ENCODE peak calls at places on chromosomes 13 and 19, in six cellular contexts. One of them, this sample, is unnamed.

GRCh38 chr19:40279120-40279551 is 6.0 kb downstream of the AKT2 start:
- DNase-seq in stimulated activated CD4-positive, alpha-beta T cell treated with anti-CD3 and anti-CD28 coated beads, Interleukin-1b, Interleukin-23, amount 100 ng/mL, for 1 hour: no peak
- DNase-seq in hepatic stellate cell: no peak
- DNase-seq in cortex of kidney: no peak
- DNase-seq in NCI-H1417: no peak
- DNase-seq in activated CD4-positive, alpha-beta T cell treated with anti-CD3 and anti-CD28 coated beads for 48 hours: no peak
- DNase-seq in this sample: no peak

GRCh38 chr13:26132756-26133155 is 80.9 kb upstream of the SHISA2 start:
- DNase-seq in stimulated activated CD4-positive, alpha-beta T cell treated with anti-CD3 and anti-CD28 coated beads, Interleukin-1b, Interleukin-23, amount 100 ng/mL, for 1 hour: no peak
- DNase-seq in hepatic stellate cell: no peak
- DNase-seq in cortex of kidney: no peak
- DNase-seq in NCI-H1417: no peak
- DNase-seq in activated CD4-positive, alpha-beta T cell treated with anti-CD3 and anti-CD28 coated beads for 48 hours: no peak
- DNase-seq in this sample: no peak

GRCh38 chr13:49357694-49358093 is 86.2 kb downstream of the CAB39L start:
- DNase-seq in stimulated activated CD4-positive, alpha-beta T cell treated with anti-CD3 and anti-CD28 coated beads, Interleukin-1b, Interleukin-23, amount 100 ng/mL, for 1 hour: no peak
- DNase-seq in hepatic stellate cell: peak; percentile 10
- DNase-seq in cortex of kidney: no peak
- DNase-seq in NCI-H1417: no peak
- DNase-seq in activated CD4-positive, alpha-beta T cell treated with anti-CD3 and anti-CD28 coated beads for 48 hours: no peak
- DNase-seq in this sample: no peak

GRCh38 chr13:109096101-109096500 is 466.7 kb downstream of the MYO16 start:
- DNase-seq in stimulated activated CD4-positive, alpha-beta T cell treated with anti-CD3 and anti-CD28 coated beads, Interleukin-1b, Interleukin-23, amount 100 ng/mL, for 1 hour: no peak
- DNase-seq in hepatic stellate cell: no peak
- DNase-seq in cortex of kidney: no peak
- DNase-seq in NCI-H1417: no peak
- DNase-seq in activated CD4-positive, alpha-beta T cell treated with anti-CD3 and anti-CD28 coated beads for 48 hours: no peak
- DNase-seq in this sample: no peak

GRCh38 chr13:45674908-45675307 is 27.2 kb upstream of the CBY2 start:
- DNase-seq in stimulated activated CD4-positive, alpha-beta T cell treated with anti-CD3 and anti-CD28 coated beads, Interleukin-1b, Interleukin-23, amount 100 ng/mL, for 1 hour: no peak
- DNase-seq in hepatic stellate cell: no peak
- DNase-seq in cortex of kidney: no peak
- DNase-seq in NCI-H1417: peak; percentile 50
- DNase-seq in activated CD4-positive, alpha-beta T cell treated with anti-CD3 and anti-CD28 coated beads for 48 hours: no peak
- DNase-seq in this sample: no peak

GRCh38 chr13:49315756-49316481 is 68.2 kb downstream of the CDADC1 start:
- DNase-seq in stimulated activated CD4-positive, alpha-beta T cell treated with anti-CD3 and anti-CD28 coated beads, Interleukin-1b, Interleukin-23, amount 100 ng/mL, for 1 hour: no peak
- DNase-seq in hepatic stellate cell: no peak
- DNase-seq in cortex of kidney: no peak
- DNase-seq in NCI-H1417: no peak
- DNase-seq in activated CD4-positive, alpha-beta T cell treated with anti-CD3 and anti-CD28 coated beads for 48 hours: no peak
- DNase-seq in this sample: no peak

GRCh38 chr19:15936173-15936572 is 1.8 kb upstream of the CYP4F11 start:
- DNase-seq in stimulated activated CD4-positive, alpha-beta T cell treated with anti-CD3 and anti-CD28 coated beads, Interleukin-1b, Interleukin-23, amount 100 ng/mL, for 1 hour: no peak
- DNase-seq in hepatic stellate cell: no peak
- DNase-seq in cortex of kidney: no peak
- DNase-seq in NCI-H1417: no peak
- DNase-seq in activated CD4-positive, alpha-beta T cell treated with anti-CD3 and anti-CD28 coated beads for 48 hours: no peak
- DNase-seq in this sample: no peak

GRCh38 chr13:59542303-59542702 is 621.4 kb downstream of the DIAPH3 start:
- DNase-seq in stimulated activated CD4-positive, alpha-beta T cell treated with anti-CD3 and anti-CD28 coated beads, Interleukin-1b, Interleukin-23, amount 100 ng/mL, for 1 hour: no peak
- DNase-seq in hepatic stellate cell: no peak
- DNase-seq in cortex of kidney: no peak
- DNase-seq in NCI-H1417: no peak
- DNase-seq in activated CD4-positive, alpha-beta T cell treated with anti-CD3 and anti-CD28 coated beads for 48 hours: no peak
- DNase-seq in this sample: no peak

GRCh38 chr19:17236831-17237543 is 8.7 kb downstream of the NR2F6 start:
- DNase-seq in stimulated activated CD4-positive, alpha-beta T cell treated with anti-CD3 and anti-CD28 coated beads, Interleukin-1b, Interleukin-23, amount 100 ng/mL, for 1 hour: no peak
- DNase-seq in hepatic stellate cell: no peak
- DNase-seq in cortex of kidney: no peak
- DNase-seq in NCI-H1417: no peak
- DNase-seq in activated CD4-positive, alpha-beta T cell treated with anti-CD3 and anti-CD28 coated beads for 48 hours: no peak
- DNase-seq in this sample: no peak

GRCh38 chr13:94550030-94550738 is 45.8 kb downstream of the TGDS start:
- DNase-seq in stimulated activated CD4-positive, alpha-beta T cell treated with anti-CD3 and anti-CD28 coated beads, Interleukin-1b, Interleukin-23, amount 100 ng/mL, for 1 hour: no peak
- DNase-seq in hepatic stellate cell: no peak
- DNase-seq in cortex of kidney: no peak
- DNase-seq in NCI-H1417: peak; percentile 54
- DNase-seq in activated CD4-positive, alpha-beta T cell treated with anti-CD3 and anti-CD28 coated beads for 48 hours: no peak
- DNase-seq in this sample: no peak

GRCh38 chr19:18306903-18307681 is 15.8 kb downstream of the LSM4 start:
- DNase-seq in stimulated activated CD4-positive, alpha-beta T cell treated with anti-CD3 and anti-CD28 coated beads, Interleukin-1b, Interleukin-23, amount 100 ng/mL, for 1 hour: no peak
- DNase-seq in hepatic stellate cell: no peak
- DNase-seq in cortex of kidney: no peak
- DNase-seq in NCI-H1417: no peak
- DNase-seq in activated CD4-positive, alpha-beta T cell treated with anti-CD3 and anti-CD28 coated beads for 48 hours: no peak
- DNase-seq in this sample: peak; percentile 66

This sample was measured in CD8-positive, alpha-beta memory T cell.